ENCODE peak calls at places on chromosomes 12 and 14, in six cellular contexts. One of them, this sample, is unnamed.

GRCh38 chr12:54007538-54008259 is 1.1 kb upstream of the HOXC8 start:
- DNase-seq in H54: no peak
- DNase-seq in K562: no peak
- DNase-seq in AML-193: no peak
- DNase-seq in uterus: no peak
- DNase-seq in RPMI7951: no peak
- DNase-seq in this sample: no peak

GRCh38 chr14:89121961-89122675 is 294.9 kb downstream of the FOXN3 start:
- DNase-seq in H54: no peak
- DNase-seq in RPMI7951: no peak
- DNase-seq in uterus: no peak
- DNase-seq in AML-193: no peak
- DNase-seq in K562: no peak
- DNase-seq in this sample: no peak

GRCh38 chr12:117513353-117513752 is 151.9 kb upstream of the NOS1 start:
- DNase-seq in K562: no peak
- DNase-seq in H54: no peak
- DNase-seq in RPMI7951: no peak
- DNase-seq in uterus: no peak
- DNase-seq in AML-193: no peak
- DNase-seq in this sample: no peak

GRCh38 chr12:129871991-129872969 is 31.5 kb downstream of the TMEM132D start:
- DNase-seq in AML-193: no peak
- DNase-seq in RPMI7951: no peak
- DNase-seq in K562: no peak
- DNase-seq in H54: no peak
- DNase-seq in uterus: no peak
- DNase-seq in this sample: no peak

GRCh38 chr14:51711505-51711904 is 59.8 kb downstream of the FRMD6 start:
- DNase-seq in K562: no peak
- DNase-seq in H54: no peak
- DNase-seq in uterus: no peak
- DNase-seq in RPMI7951: no peak
- DNase-seq in AML-193: no peak
- DNase-seq in this sample: no peak

GRCh38 chr12:57072661-57073060 is 5.9 kb downstream of the NEMP1 start:
- DNase-seq in H54: no peak
- DNase-seq in RPMI7951: no peak
- DNase-seq in K562: no peak
- DNase-seq in AML-193: no peak
- DNase-seq in uterus: no peak
- DNase-seq in this sample: no peak

GRCh38 chr14:78254911-78255431 is 84.8 kb downstream of the NRXN3 start:
- DNase-seq in K562: no peak
- DNase-seq in uterus: no peak
- DNase-seq in RPMI7951: peak; percentile 84
- DNase-seq in H54: no peak
- DNase-seq in AML-193: no peak
- DNase-seq in this sample: no peak

GRCh38 chr14:60723218-60724079 is 702 bp downstream of the SIX4 start:
- DNase-seq in H54: peak; percentile 11
- DNase-seq in RPMI7951: peak; percentile 46
- DNase-seq in uterus: peak; percentile 40
- DNase-seq in K562: peak; percentile 13
- DNase-seq in AML-193: no peak
- DNase-seq in this sample: no peak

GRCh38 chr14:99004112-99004511 is 267.9 kb downstream of the BCL11B start:
- DNase-seq in K562: no peak
- DNase-seq in H54: no peak
- DNase-seq in uterus: no peak
- DNase-seq in AML-193: no peak
- DNase-seq in RPMI7951: no peak
- DNase-seq in this sample: no peak

GRCh38 chr14:92516966-92517350 is 3.4 kb downstream of the RIN3 start:
- DNase-seq in AML-193: no peak
- DNase-seq in RPMI7951: no peak
- DNase-seq in K562: no peak
- DNase-seq in H54: no peak
- DNase-seq in uterus: no peak
- DNase-seq in this sample: no peak

GRCh38 chr14:99589651-99590530 is 14.1 kb downstream of the CCDC85C start:
- DNase-seq in AML-193: no peak
- DNase-seq in RPMI7951: no peak
- DNase-seq in H54: no peak
- DNase-seq in uterus: no peak
- DNase-seq in K562: no peak
- DNase-seq in this sample: no peak

GRCh38 chr12:10140001-10140400 is 10.0 kb upstream of the CLEC7A start:
- DNase-seq in H54: no peak
- DNase-seq in K562: no peak
- DNase-seq in RPMI7951: peak; percentile 46
- DNase-seq in AML-193: peak; percentile 84
- DNase-seq in uterus: no peak
- DNase-seq in this sample: no peak

GRCh38 chr14:39267592-39268112 is 33.9 kb downstream of the MIA2 start:
- DNase-seq in H54: no peak
- DNase-seq in RPMI7951: no peak
- DNase-seq in AML-193: peak; percentile 21
- DNase-seq in uterus: no peak
- DNase-seq in K562: no peak
- DNase-seq in this sample: peak; percentile 17

GRCh38 chr12:3269594-3269993 is 192.4 kb downstream of the TSPAN9 start:
- DNase-seq in uterus: no peak
- DNase-seq in RPMI7951: no peak
- DNase-seq in H54: no peak
- DNase-seq in K562: no peak
- DNase-seq in AML-193: no peak
- DNase-seq in this sample: no peak

GRCh38 chr12:116395381-116395780 is 117.9 kb upstream of the MED13L start:
- DNase-seq in RPMI7951: no peak
- DNase-seq in K562: no peak
- DNase-seq in H54: no peak
- DNase-seq in uterus: no peak
- DNase-seq in AML-193: peak; percentile 22
- DNase-seq in this sample: no peak

GRCh38 chr12:81350309-81350708 is 272.4 kb downstream of the ACSS3 start:
- DNase-seq in AML-193: no peak
- DNase-seq in K562: no peak
- DNase-seq in uterus: no peak
- DNase-seq in RPMI7951: no peak
- DNase-seq in H54: no peak
- DNase-seq in this sample: no peak

GRCh38 chr12:105223358-105223840 is 12.6 kb downstream of the APPL2 start:
- DNase-seq in AML-193: no peak
- DNase-seq in K562: no peak
- DNase-seq in uterus: no peak
- DNase-seq in H54: no peak
- DNase-seq in RPMI7951: no peak
- DNase-seq in this sample: no peak

GRCh38 chr12:42017036-42017435 is 127.6 kb downstream of the GXYLT1 start:
- DNase-seq in AML-193: no peak
- DNase-seq in K562: no peak
- DNase-seq in RPMI7951: no peak
- DNase-seq in H54: no peak
- DNase-seq in uterus: no peak
- DNase-seq in this sample: no peak

GRCh38 chr12:130116791-130117190 is 45.5 kb upstream of the FZD10 start:
- DNase-seq in K562: no peak
- DNase-seq in AML-193: no peak
- DNase-seq in RPMI7951: no peak
- DNase-seq in uterus: no peak
- DNase-seq in H54: no peak
- DNase-seq in this sample: no peak